ENCODE peak calls at places on chromosomes 11 and 22, in four cellular contexts. One of them, this sample, is unnamed.

GRCh38 chr22:46947516-46948260 is 185.2 kb downstream of the TBC1D22A start:
- DNase-seq in NCI-H774: no peak
- DNase-seq in activated naive CD4-positive, alpha-beta T cell: no peak
- DNase-seq in pons: no peak
- DNase-seq in this sample: no peak

GRCh38 chr11:88484873-88485621 is 147.5 kb upstream of the CTSC start:
- DNase-seq in NCI-H774: no peak
- DNase-seq in pons: peak; percentile 14
- DNase-seq in activated naive CD4-positive, alpha-beta T cell: no peak
- DNase-seq in this sample: peak; percentile 83

GRCh38 chr11:44561275-44561781 is 4.1 kb upstream of the CD82 start:
- DNase-seq in pons: no peak
- DNase-seq in NCI-H774: no peak
- DNase-seq in activated naive CD4-positive, alpha-beta T cell: no peak
- DNase-seq in this sample: peak; percentile 33

GRCh38 chr22:27715078-27715477 is 86.5 kb downstream of the MN1 start:
- DNase-seq in pons: peak; percentile 81
- DNase-seq in NCI-H774: no peak
- DNase-seq in activated naive CD4-positive, alpha-beta T cell: no peak
- DNase-seq in this sample: no peak

GRCh38 chr11:129414144-129414876 is 38.7 kb downstream of the BARX2 start:
- DNase-seq in activated naive CD4-positive, alpha-beta T cell: no peak
- DNase-seq in pons: no peak
- DNase-seq in NCI-H774: no peak
- DNase-seq in this sample: no peak

GRCh38 chr11:66044757-66045156 is 4.2 kb downstream of the GAL3ST3 start:
- DNase-seq in activated naive CD4-positive, alpha-beta T cell: no peak
- DNase-seq in pons: no peak
- DNase-seq in NCI-H774: no peak
- DNase-seq in this sample: no peak

GRCh38 chr11:123653405-123653996 is 923 bp downstream of the SCN3B start:
- DNase-seq in pons: no peak
- DNase-seq in activated naive CD4-positive, alpha-beta T cell: no peak
- DNase-seq in NCI-H774: peak; percentile 47
- DNase-seq in this sample: peak; percentile 19

GRCh38 chr11:71349627-71350026 is 97.2 kb upstream of the SHANK2 start:
- DNase-seq in activated naive CD4-positive, alpha-beta T cell: no peak
- DNase-seq in pons: no peak
- DNase-seq in NCI-H774: no peak
- DNase-seq in this sample: no peak

GRCh38 chr11:85182437-85183109 is 444.6 kb downstream of the DLG2 start:
- DNase-seq in activated naive CD4-positive, alpha-beta T cell: no peak
- DNase-seq in NCI-H774: peak; percentile 82
- DNase-seq in pons: peak; percentile 83
- DNase-seq in this sample: peak; percentile 75

GRCh38 chr22:17797721-17798559 is 23.7 kb upstream of the BID start:
- DNase-seq in activated naive CD4-positive, alpha-beta T cell: no peak
- DNase-seq in pons: peak; percentile 81
- DNase-seq in NCI-H774: no peak
- DNase-seq in this sample: no peak

GRCh38 chr11:65712633-65713076 is 603 bp downstream of the KAT5 start:
- DNase-seq in NCI-H774: no peak
- DNase-seq in pons: no peak
- DNase-seq in activated naive CD4-positive, alpha-beta T cell: no peak
- DNase-seq in this sample: no peak

GRCh38 chr11:1197431-1197885 is 25.4 kb upstream of the MUC5B start:
- DNase-seq in NCI-H774: no peak
- DNase-seq in activated naive CD4-positive, alpha-beta T cell: no peak
- DNase-seq in pons: no peak
- DNase-seq in this sample: no peak

GRCh38 chr11:66912361-66912760 is 45.8 kb downstream of the PC start:
- DNase-seq in activated naive CD4-positive, alpha-beta T cell: no peak
- DNase-seq in NCI-H774: no peak
- DNase-seq in pons: no peak
- DNase-seq in this sample: no peak

GRCh38 chr11:11777897-11778296 is 63.9 kb upstream of the USP47 start:
- DNase-seq in NCI-H774: no peak
- DNase-seq in activated naive CD4-positive, alpha-beta T cell: no peak
- DNase-seq in pons: no peak
- DNase-seq in this sample: peak; percentile 20

GRCh38 chr11:2388431-2389024 is 11.4 kb downstream of the CD81 start:
- DNase-seq in pons: no peak
- DNase-seq in activated naive CD4-positive, alpha-beta T cell: no peak
- DNase-seq in NCI-H774: no peak
- DNase-seq in this sample: no peak

GRCh38 chr11:78564037-78564888 is 10.4 kb downstream of the NARS2 start:
- DNase-seq in pons: peak; percentile 84
- DNase-seq in NCI-H774: peak; percentile 56
- DNase-seq in activated naive CD4-positive, alpha-beta T cell: no peak
- DNase-seq in this sample: peak; percentile 91

GRCh38 chr11:114219559-114220349 is 76.4 kb upstream of the NNMT start:
- DNase-seq in pons: peak; percentile 45
- DNase-seq in NCI-H774: no peak
- DNase-seq in activated naive CD4-positive, alpha-beta T cell: no peak
- DNase-seq in this sample: no peak

GRCh38 chr11:20156876-20157613 is 3.2 kb downstream of the DBX1 start:
- DNase-seq in pons: no peak
- DNase-seq in NCI-H774: peak; percentile 66
- DNase-seq in activated naive CD4-positive, alpha-beta T cell: peak; percentile 56
- DNase-seq in this sample: no peak

GRCh38 chr11:124801636-124802312 is 1.6 kb upstream of the MSANTD2 start:
- DNase-seq in activated naive CD4-positive, alpha-beta T cell: no peak
- DNase-seq in NCI-H774: no peak
- DNase-seq in pons: no peak
- DNase-seq in this sample: no peak

GRCh38 chr11:134562176-134562575 is 150.1 kb upstream of the B3GAT1 start:
- DNase-seq in NCI-H774: no peak
- DNase-seq in activated naive CD4-positive, alpha-beta T cell: no peak
- DNase-seq in pons: no peak
- DNase-seq in this sample: no peak

GRCh38 chr11:84819128-84819527 is 808.0 kb downstream of the DLG2 start:
- DNase-seq in NCI-H774: no peak
- DNase-seq in pons: no peak
- DNase-seq in activated naive CD4-positive, alpha-beta T cell: no peak
- DNase-seq in this sample: peak; percentile 87

GRCh38 chr22:37599161-37599560 is 9.5 kb upstream of the GGA1 start:
- DNase-seq in NCI-H774: no peak
- DNase-seq in activated naive CD4-positive, alpha-beta T cell: no peak
- DNase-seq in pons: peak; percentile 65
- DNase-seq in this sample: peak; percentile 8

GRCh38 chr22:23831261-23831660 is 7.5 kb downstream of the DERL3 start:
- DNase-seq in pons: no peak
- DNase-seq in NCI-H774: no peak
- DNase-seq in activated naive CD4-positive, alpha-beta T cell: no peak
- DNase-seq in this sample: no peak

GRCh38 chr22:20887375-20887774 is 28.6 kb downstream of the SNAP29 start:
- DNase-seq in NCI-H774: no peak
- DNase-seq in activated naive CD4-positive, alpha-beta T cell: no peak
- DNase-seq in pons: no peak
- DNase-seq in this sample: peak; percentile 58

This sample was measured in PC-3.